ENCODE peak calls at places on chromosomes 11 and 22, in nine cellular contexts. U is CD8-positive, alpha-beta memory T cell; S is Caco-2; W is naive thymus-derived CD4-positive, alpha-beta T cell; F is psoas muscle; C is left ventricle myocardium inferior; I is upper lobe of right lung; L is cardiac muscle cell; H is right lobe of liver. T is an unnamed sample.

GRCh38 chr11:10327254-10327653 is 22.4 kb downstream of the ADM start:
- DNase-seq in W (no peak), H (no peak), C (no peak), I (no peak), S (no peak), L (no peak), U (no peak), F (no peak), T (no peak)

GRCh38 chr11:47551086-47551485 is 1.8 kb downstream of the CELF1 start:
- DNase-seq in U (no peak), C (no peak), F (no peak), S (peak; percentile 35), L (peak; percentile 35), I (no peak), W (no peak), H (no peak), T (no peak)

GRCh38 chr11:75461136-75461535 is 28.1 kb upstream of the KLHL35 start:
- DNase-seq in U (no peak), H (no peak), C (no peak), F (no peak), W (no peak), I (no peak), S (no peak), L (no peak), T (no peak)

GRCh38 chr22:19845369-19845722 is 9.3 kb downstream of the GNB1L start:
- DNase-seq in S (no peak), L (no peak), W (no peak), H (no peak), C (no peak), U (no peak), F (no peak), I (no peak), T (no peak)

GRCh38 chr11:35163707-35164496 is 24.9 kb downstream of the CD44 start:
- DNase-seq in H (no peak), F (no peak), L (no peak), S (no peak), W (no peak), U (no peak), I (no peak), C (no peak), T (peak; percentile 77)

GRCh38 chr11:12606597-12606996 is 67.6 kb upstream of the TEAD1 start:
- DNase-seq in F (no peak), S (no peak), I (no peak), L (no peak), U (no peak), C (no peak), W (no peak), H (no peak), T (no peak)

GRCh38 chr11:34651551-34651950 is 30.7 kb downstream of the EHF start:
- DNase-seq in I (no peak), L (peak; percentile 33), F (no peak), W (no peak), U (no peak), H (no peak), S (no peak), C (no peak), T (no peak)

GRCh38 chr11:126159719-126160344 is 51.6 kb downstream of the RPUSD4 start:
- DNase-seq in I (no peak), L (no peak), W (no peak), H (no peak), U (no peak), C (no peak), F (no peak), S (no peak), T (no peak)

GRCh38 chr11:119540370-119541125 is 117.6 kb upstream of the THY1 start:
- DNase-seq in L (no peak), I (no peak), W (no peak), H (no peak), U (no peak), S (no peak), C (no peak), F (no peak), T (no peak)

DNA sequence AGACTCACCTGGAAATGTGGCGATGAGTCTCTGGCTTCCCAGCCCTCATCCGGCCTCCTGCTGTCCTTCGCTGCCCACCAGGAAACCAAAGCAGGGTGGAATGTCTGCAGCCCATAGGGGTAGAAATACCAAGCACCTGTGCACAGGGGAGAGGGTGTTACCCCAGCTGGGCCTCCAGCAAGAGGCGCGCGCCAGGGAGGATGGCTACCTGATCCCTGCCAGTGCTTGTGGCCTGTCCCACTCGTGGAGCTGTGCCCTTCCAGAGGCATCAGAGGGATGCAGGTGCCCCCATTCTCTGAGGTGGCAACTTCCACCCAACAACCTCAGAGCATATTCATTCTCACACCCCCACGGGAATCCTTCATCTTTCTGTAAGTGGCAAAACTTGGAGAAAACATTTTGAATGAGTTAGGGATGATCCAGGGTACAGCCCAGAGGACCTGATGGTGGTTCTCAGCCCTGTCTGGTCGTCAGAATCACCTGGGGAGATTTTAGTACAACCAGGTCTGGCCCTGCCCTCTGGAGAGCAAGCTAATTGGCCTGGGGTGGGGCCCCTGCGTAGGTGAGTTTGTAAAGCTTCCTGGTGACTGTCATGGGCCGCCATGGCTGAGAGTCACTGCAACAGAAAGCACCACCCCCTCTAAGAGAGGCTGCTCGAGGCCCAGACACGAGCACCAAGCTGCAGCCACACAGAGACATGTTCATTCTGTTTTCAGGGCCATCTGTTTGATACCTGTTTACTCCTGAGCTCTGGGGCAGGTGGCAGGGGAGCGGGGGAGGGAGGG is 9.9 kb downstream of the SUN2 start:
- DNase-seq in L (no peak), S (no peak), I (no peak), U (no peak), H (no peak), W (no peak), F (no peak), C (no peak), T (no peak)
- H3K4me1 ChIP-seq in L (no peaks in the 10 kb centered on the region), S (no peaks in the 10 kb centered on the region), I (peaks cover 3% of the 10 kb centered on the region), U (peaks cover 50% of the 10 kb centered on the region), H (no peaks in the 10 kb centered on the region), W (peaks cover 38% of the 10 kb centered on the region), F (peaks cover 6% of the 10 kb centered on the region), C (peaks cover 4% of the 10 kb centered on the region), T (peaks cover 5% of the 10 kb centered on the region)

GRCh38 chr11:117121176-117121575 is 22.9 kb upstream of the PAFAH1B2 start:
- DNase-seq in I (no peak), F (no peak), S (no peak), U (no peak), H (no peak), C (no peak), W (no peak), L (no peak), T (no peak)
- H3K4me3 ChIP-seq in I (no peak overlapping the region), F (no peak overlapping the region), S (no peak overlapping the region), U (no peak overlapping the region), H (no peak overlapping the region), C (no peak overlapping the region), W (no peak overlapping the region), L (no peak overlapping the region), T (no peak overlapping the region)

GRCh38 chr11:65934014-65934413 is 11.3 kb upstream of the TSGA10IP start:
- DNase-seq in W (no peak), I (no peak), C (no peak), U (no peak), L (no peak), F (no peak), S (no peak), H (no peak), T (no peak)
- H3K4me1 ChIP-seq in W (peaks cover 10% of the 10 kb centered on the region), I (no peaks in the 10 kb centered on the region), C (no peaks in the 10 kb centered on the region), U (peaks cover 2% of the 10 kb centered on the region), L (no peaks in the 10 kb centered on the region), F (no peaks in the 10 kb centered on the region), S (no peaks in the 10 kb centered on the region), H (no peaks in the 10 kb centered on the region), T (no peaks in the 10 kb centered on the region)

GRCh38 chr11:66684635-66685034 is 6.9 kb upstream of the RBM4B start:
- DNase-seq in S (no peak), I (peak; percentile 12), L (no peak), C (no peak), W (no peak), U (no peak), H (no peak), F (no peak), T (no peak)

GRCh38 chr11:66683877-66684276 is 6.2 kb upstream of the RBM4B start:
- DNase-seq in H (no peak), I (peak; percentile 6), C (no peak), S (no peak), U (no peak), W (no peak), F (no peak), L (no peak), T (no peak)

GRCh38 chr11:66686100-66686785 is 8.6 kb upstream of the RBM4B start:
- DNase-seq in F (no peak), H (no peak), U (no peak), S (no peak), I (peak; percentile 37), W (no peak), C (no peak), L (no peak), T (no peak)

GRCh38 chr11:66686801-66687750 is 9.4 kb upstream of the RBM4B start:
- DNase-seq in I (peak; percentile 54), S (no peak), U (no peak), F (no peak), C (no peak), W (no peak), H (no peak), L (no peak), T (no peak)

GRCh38 chr11:66685276-66686099 is 7.8 kb upstream of the RBM4B start:
- DNase-seq in H (no peak), L (no peak), C (no peak), S (no peak), W (no peak), I (peak; percentile 46), F (no peak), U (no peak), T (no peak)
- H3K4me3 ChIP-seq in H (no peak overlapping the region), L (no peak overlapping the region), C (no peak overlapping the region), S (no peak overlapping the region), W (no peak overlapping the region), I (no peak overlapping the region), F (no peak overlapping the region), U (no peak overlapping the region), T (no peak overlapping the region)

GRCh38 chr11:106086850-106087249 is 9.4 kb downstream of the AASDHPPT start:
- DNase-seq in U (no peak), F (no peak), I (no peak), L (no peak), S (no peak), H (no peak), C (no peak), W (no peak), T (no peak)
- H3K4me1 ChIP-seq in U (peaks cover 27% of the 10 kb centered on the region), F (peaks cover 38% of the 10 kb centered on the region), I (peaks cover 20% of the 10 kb centered on the region), L (peaks cover 28% of the 10 kb centered on the region), S (peaks cover 6% of the 10 kb centered on the region), H (no peaks in the 10 kb centered on the region), C (peaks cover 75% of the 10 kb centered on the region), W (peaks cover 10% of the 10 kb centered on the region), T (no peaks in the 10 kb centered on the region)

GRCh38 chr11:17695454-17696441 is 23.6 kb upstream of the MYOD1 start:
- DNase-seq in F (no peak), W (no peak), U (no peak), S (no peak), L (no peak), C (no peak), I (no peak), H (no peak), T (no peak)
- H3K4me3 ChIP-seq in F (no peak overlapping the region), W (no peak overlapping the region), U (no peak overlapping the region), S (no peak overlapping the region), L (no peak overlapping the region), C (peak overlapping the region; percentile 33), I (no peak overlapping the region), H (no peak overlapping the region), T (no peak overlapping the region)

T was measured in Peyer's patch.